ENCODE peak calls at places on chromosomes 12 and 14, in six cellular contexts. F is lung; O is left cardiac atrium; X is thoracic aorta; R is activated naive CD4-positive, alpha-beta T cell treated with anti-CD3 and anti-CD28 coated beads, Interleukin-2, amount 50 U/mL, for 72 hours; E is Panc1. P is an unnamed sample.

GRCh38 chr12:120793357-120793756 is 67.7 kb downstream of the ACADS start:
- ATAC-seq in F (no peak), O (no peak), X (no peak), R (no peak), E (no peak), P (no peak)

GRCh38 chr14:77615231-77616132 is 955 bp downstream of the SPTLC2 start:
- ATAC-seq in F (no peak), O (no peak), X (no peak), R (no peak), E (no peak), P (no peak)

GRCh38 chr12:124296916-124297351 is 2.0 kb downstream of the RFLNA start:
- ATAC-seq in F (no peak), O (no peak), X (no peak), R (no peak), E (peak; percentile 7), P (no peak)

GRCh38 chr14:70660967-70661871 is 19.5 kb downstream of the TTC9 start:
- ATAC-seq in F (no peak), O (no peak), X (no peak), R (peak; percentile 82), E (no peak), P (no peak)

GRCh38 chr12:124333724-124334123 is 38.8 kb downstream of the RFLNA start:
- ATAC-seq in F (no peak), O (no peak), X (no peak), R (no peak), E (no peak), P (no peak)

GRCh38 chr14:35384386-35385041 is 20.0 kb downstream of the NFKBIA start:
- ATAC-seq in F (peak; percentile 38), O (peak; percentile 43), X (peak; percentile 39), R (no peak), E (peak; percentile 55), P (peak; percentile 85)

GRCh38 chr12:63151061-63151897 is at the start of gene AVPR1A:
- ATAC-seq in F (no peak), O (peak; percentile 72), X (no peak), R (no peak), E (peak; percentile 78), P (peak; percentile 48)

GRCh38 chr12:47771304-47771703 is 1.7 kb upstream of the SLC48A1 start:
- ATAC-seq in F (no peak), O (no peak), X (no peak), R (no peak), E (no peak), P (no peak)

GRCh38 chr12:52032431-52032796 is 18.8 kb upstream of the NR4A1 start:
- ATAC-seq in F (no peak), O (peak; percentile 42), X (no peak), R (no peak), E (no peak), P (peak; percentile 61)

GRCh38 chr12:75259170-75259569 is 49.5 kb upstream of the KCNC2 start:
- ATAC-seq in F (no peak), O (no peak), X (no peak), R (no peak), E (no peak), P (no peak)

GRCh38 chr14:49975799-49976198 is 82.9 kb downstream of the ARF6 start:
- ATAC-seq in F (no peak), O (peak; percentile 43), X (no peak), R (no peak), E (peak; percentile 6), P (no peak)

GRCh38 chr12:105555556-105555973 is 225.1 kb downstream of the C12orf75 start:
- ATAC-seq in F (no peak), O (no peak), X (no peak), R (no peak), E (no peak), P (no peak)

GRCh38 chr14:36161781-36162180 is 14.7 kb downstream of the PTCSC3 start:
- ATAC-seq in F (no peak), O (no peak), X (no peak), R (no peak), E (no peak), P (no peak)

GRCh38 chr14:70472253-70473159 is 20.5 kb downstream of the ADAM21 start:
- ATAC-seq in F (no peak), O (no peak), X (no peak), R (peak; percentile 61), E (no peak), P (no peak)

GRCh38 chr12:4809449-4810218 is 89.4 kb downstream of the GALNT8 start:
- ATAC-seq in F (no peak), O (peak; percentile 58), X (no peak), R (peak; percentile 20), E (no peak), P (no peak)

GRCh38 chr14:100212476-100213333 is 26.2 kb upstream of the YY1 start:
- ATAC-seq in F (no peak), O (no peak), X (no peak), R (no peak), E (no peak), P (no peak)

GRCh38 chr14:80378084-80378483 is 166.8 kb upstream of the DIO2 start:
- ATAC-seq in F (no peak), O (no peak), X (no peak), R (no peak), E (no peak), P (no peak)

GRCh38 chr12:91023326-91024004 is 18.7 kb upstream of the EPYC start:
- ATAC-seq in F (no peak), O (no peak), X (no peak), R (peak; percentile 32), E (no peak), P (peak; percentile 99)

GRCh38 chr12:6605425-6606330 is 1.5 kb downstream of the CHD4 start:
- ATAC-seq in F (no peak), O (peak; percentile 0), X (no peak), R (peak; percentile 31), E (peak; percentile 37), P (peak; percentile 34)

GRCh38 chr12:113327000-113327399 is 7.9 kb downstream of the SLC8B1 start:
- ATAC-seq in F (no peak), O (no peak), X (no peak), R (no peak), E (no peak), P (peak; percentile 18)

GRCh38 chr12:95201056-95201670 is 16.1 kb downstream of the FGD6 start:
- ATAC-seq in F (no peak), O (no peak), X (no peak), R (no peak), E (no peak), P (no peak)

GRCh38 chr14:55588259-55588699 is 8.3 kb downstream of the KTN1 start:
- ATAC-seq in F (no peak), O (peak; percentile 66), X (no peak), R (peak; percentile 37), E (peak; percentile 32), P (peak; percentile 64)

P was measured in SK-N-SH treated with all-trans-retinoic acid at 6 μM for 48 hours.